ENCODE peak calls at places on chromosomes 2 and 18, in nine cellular contexts. L is WTC11, U is MCF 10A, Z is dorsolateral prefrontal cortex, K is colonic mucosa, D is tibial nerve, G is heart right ventricle, W is GM12865, H is astrocyte of the spinal cord. J is an unnamed sample.

GRCh38 chr2:70010222-70011111 is 49.0 kb upstream of the ASPRV1 start:
- DNase-seq in L (no peak), U (no peak), Z (no peak), K (peak; percentile 84), D (no peak), G (no peak), W (peak; percentile 21), H (no peak), J (peak; percentile 30)

GRCh38 chr18:74512321-74513053 is 16.3 kb downstream of the CNDP2 start:
- DNase-seq in L (no peak), U (no peak), Z (peak; percentile 95), K (no peak), D (no peak), G (no peak), W (no peak), H (no peak), J (no peak)

GRCh38 chr2:192038152-192038551 is 156.6 kb downstream of the TMEFF2 start:
- DNase-seq in L (no peak), U (no peak), Z (no peak), K (no peak), D (no peak), G (no peak), W (no peak), H (no peak), J (no peak)

GRCh38 chr2:64488050-64488974 is 34.4 kb downstream of the LGALSL start:
- DNase-seq in L (peak; percentile 91), U (peak; percentile 72), Z (peak; percentile 57), K (peak; percentile 84), D (peak; percentile 45), G (peak; percentile 63), W (peak; percentile 84), H (peak; percentile 45), J (peak; percentile 83)

GRCh38 chr2:85017436-85018048 is 46.6 kb downstream of the KCMF1 start:
- DNase-seq in L (no peak), U (no peak), Z (no peak), K (no peak), D (no peak), G (no peak), W (peak; percentile 4), H (peak; percentile 48), J (no peak)

GRCh38 chr2:68274022-68274421 is 21.7 kb upstream of the PPP3R1 start:
- DNase-seq in L (no peak), U (no peak), Z (no peak), K (no peak), D (no peak), G (no peak), W (no peak), H (no peak), J (no peak)

GRCh38 chr2:240392084-240392947 is 43.1 kb upstream of the GPC1 start:
- DNase-seq in L (peak; percentile 7), U (no peak), Z (no peak), K (no peak), D (peak; percentile 11), G (no peak), W (no peak), H (peak; percentile 22), J (no peak)

GRCh38 chr18:45521777-45522176 is 93.5 kb upstream of the SLC14A2 start:
- DNase-seq in L (no peak), U (peak; percentile 56), Z (no peak), K (no peak), D (no peak), G (no peak), W (peak; percentile 9), H (peak; percentile 40), J (no peak)

GRCh38 chr2:224513991-224514390 is 71.2 kb downstream of the CUL3 start:
- DNase-seq in L (no peak), U (no peak), Z (no peak), K (no peak), D (no peak), G (no peak), W (no peak), H (no peak), J (no peak)

GRCh38 chr18:63284861-63285260 is 34.7 kb downstream of the BCL2 start:
- DNase-seq in L (no peak), U (no peak), Z (no peak), K (no peak), D (no peak), G (no peak), W (no peak), H (no peak), J (no peak)

GRCh38 chr2:24049485-24050021 is at the start of gene FKBP1B:
- DNase-seq in L (peak; percentile 86), U (peak; percentile 48), Z (no peak), K (peak; percentile 83), D (peak; percentile 21), G (peak; percentile 23), W (peak; percentile 69), H (peak; percentile 63), J (peak; percentile 75)

GRCh38 chr2:168944065-168944464 is 43.0 kb downstream of the G6PC2 start:
- DNase-seq in L (peak; percentile 26), U (no peak), Z (no peak), K (no peak), D (no peak), G (no peak), W (no peak), H (no peak), J (peak; percentile 77)

GRCh38 chr18:49662506-49662905 is 100.6 kb downstream of the LIPG start:
- DNase-seq in L (no peak), U (no peak), Z (no peak), K (no peak), D (no peak), G (no peak), W (no peak), H (no peak), J (no peak)

GRCh38 chr2:175929850-175930249 is 72.2 kb downstream of the LNPK start:
- DNase-seq in L (no peak), U (no peak), Z (no peak), K (no peak), D (no peak), G (no peak), W (no peak), H (peak; percentile 38), J (no peak)

DNA sequence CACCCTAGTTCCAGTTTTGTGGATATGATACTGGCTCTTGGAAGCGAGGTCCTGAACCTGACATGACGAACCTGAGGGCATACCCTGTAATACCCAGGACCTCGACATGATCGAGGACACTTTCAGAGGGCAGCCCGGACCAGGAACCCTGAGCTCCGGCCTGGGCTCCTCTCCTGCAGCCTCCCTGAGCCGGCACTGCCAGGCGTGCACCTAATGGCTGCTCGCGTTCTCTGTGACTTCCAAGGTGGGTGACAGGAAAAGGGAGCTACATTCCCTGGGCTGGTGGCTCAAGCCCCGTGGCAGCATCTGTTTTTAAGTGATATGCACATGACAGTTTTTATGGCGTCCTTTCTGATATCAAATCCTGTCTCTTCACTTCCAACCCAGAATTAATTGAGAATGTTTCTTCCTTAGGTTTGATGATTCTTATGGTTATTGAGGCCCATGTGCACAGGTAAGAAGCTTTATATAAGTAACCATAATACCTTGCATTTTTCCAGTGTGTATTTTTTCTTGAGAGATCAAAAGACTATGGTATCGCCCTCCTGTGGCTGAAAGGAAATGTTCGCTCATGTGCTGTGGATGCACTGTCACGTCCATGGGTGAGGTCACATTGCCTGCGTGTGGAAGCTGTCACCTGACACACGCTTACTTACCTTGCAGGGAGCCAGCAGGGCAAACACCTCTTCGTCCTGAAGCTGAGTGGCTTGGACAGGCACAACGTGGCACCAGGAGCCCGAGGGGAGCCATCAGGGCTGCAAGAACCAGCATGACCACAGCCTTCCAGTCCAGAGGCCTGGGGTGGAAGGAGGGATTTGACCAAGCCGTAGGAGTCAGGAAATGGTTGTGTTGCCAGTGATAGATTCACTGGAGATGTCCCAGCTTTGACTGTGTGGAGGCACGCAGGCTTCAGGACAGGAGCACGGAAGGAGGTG is 367.4 kb upstream of the MYT1L start:
- DNase-seq in L (no peak), U (no peak), Z (no peak), K (no peak), D (no peak), G (no peak), W (peak; percentile 12), H (no peak), J (no peak)
- TF ChIP-seq CTCF in L (peak; percentile 29), U (no peak), Z (no peak), K (no peak), D (no peak), G (no peak), W (peak; percentile 10), H (peak; percentile 10), J (no peak)

GRCh38 chr2:172430027-172430426 is 2.6 kb downstream of the ITGA6 start:
- DNase-seq in L (no peak), U (no peak), Z (no peak), K (no peak), D (no peak), G (no peak), W (no peak), H (no peak), J (no peak)

GRCh38 chr2:172427990-172428840 is 829 bp downstream of the ITGA6 start:
- DNase-seq in L (peak; percentile 62), U (peak; percentile 50), Z (no peak), K (peak; percentile 77), D (peak; percentile 26), G (peak; percentile 38), W (peak; percentile 10), H (peak; percentile 37), J (peak; percentile 66)

GRCh38 chr2:172428841-172429173 is 1.4 kb downstream of the ITGA6 start:
- DNase-seq in L (no peak), U (no peak), Z (no peak), K (no peak), D (no peak), G (no peak), W (no peak), H (no peak), J (no peak)

GRCh38 chr2:172430671-172431070 is 3.3 kb downstream of the ITGA6 start:
- DNase-seq in L (no peak), U (peak; percentile 74), Z (no peak), K (no peak), D (no peak), G (no peak), W (no peak), H (no peak), J (no peak)

GRCh38 chr2:172429351-172429968 is 2.1 kb downstream of the ITGA6 start:
- DNase-seq in L (no peak), U (peak; percentile 60), Z (no peak), K (no peak), D (no peak), G (no peak), W (no peak), H (peak; percentile 42), J (peak; percentile 17)
- TF ChIP-seq CTCF in L (no peak), U (peak; percentile 21), Z (no peak), K (no peak), D (no peak), G (no peak), W (no peak), H (peak; percentile 24), J (no peak)

GRCh38 chr2:116510117-116510671 is 1304.3 kb upstream of the DDX18 start:
- DNase-seq in L (no peak), U (peak; percentile 61), Z (no peak), K (no peak), D (no peak), G (no peak), W (peak; percentile 2), H (peak; percentile 4), J (peak; percentile 4)
- TF ChIP-seq CTCF in L (peak; percentile 24), U (peak; percentile 45), Z (peak; percentile 16), K (no peak), D (no peak), G (no peak), W (peak; percentile 11), H (peak; percentile 34), J (peak; percentile 47)

DNA sequence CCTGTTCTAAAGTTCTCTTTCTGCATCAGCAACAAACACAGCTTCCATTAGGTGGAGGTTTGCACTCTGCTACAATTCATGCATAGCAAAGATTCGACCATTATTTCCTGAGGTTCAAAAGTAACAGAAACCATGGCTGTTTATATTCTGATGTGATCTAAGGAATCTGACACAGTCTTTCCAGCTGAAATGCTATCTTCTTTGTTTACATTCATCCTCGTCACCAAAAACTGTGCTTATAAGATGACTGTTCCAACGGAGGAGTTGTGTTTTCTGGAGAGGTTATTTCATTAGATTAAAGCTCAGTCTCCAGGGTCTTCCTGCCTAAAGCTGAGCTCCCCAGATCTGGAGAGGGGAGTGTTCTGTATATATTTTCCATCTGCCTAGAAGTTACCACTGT is 45.2 kb upstream of the LYPD6B start:
- DNase-seq in L (no peak), U (no peak), Z (no peak), K (no peak), D (no peak), G (no peak), W (no peak), H (no peak), J (no peak)
- TF ChIP-seq CTCF in L (no peak), U (no peak), Z (no peak), K (no peak), D (no peak), G (no peak), W (no peak), H (no peak), J (no peak)